ENCODE peak calls at places on chromosomes 13 and 19, in four cellular contexts. A is tibial artery, D is T-cell, B is AG10803. X is an unnamed sample.

GRCh38 chr13:26707122-26708006 is 53.2 kb downstream of the GPR12 start:
- DNase-seq in A (no peak), D (no peak), B (peak; percentile 50), X (no peak)

GRCh38 chr19:48190288-48191284 is 20.1 kb downstream of the ZSWIM9 start:
- DNase-seq in A (peak; percentile 10), D (peak; percentile 46), B (no peak), X (no peak)

GRCh38 chr19:53881482-53882390 is at the start of gene PRKCG:
- DNase-seq in A (no peak), D (peak; percentile 44), B (no peak), X (peak; percentile 81)

GRCh38 chr13:97068146-97068545 is 73.9 kb upstream of the OXGR1 start:
- DNase-seq in A (no peak), D (no peak), B (no peak), X (no peak)

GRCh38 chr13:106038752-106039151 is 496.7 kb downstream of the EFNB2 start:
- DNase-seq in A (no peak), D (no peak), B (peak; percentile 84), X (no peak)

GRCh38 chr13:36820222-36820621 is 1.2 kb downstream of the RFXAP start:
- DNase-seq in A (no peak), D (no peak), B (no peak), X (no peak)

GRCh38 chr13:40792284-40793051 is 3.1 kb downstream of the SLC25A15 start:
- DNase-seq in A (peak; percentile 34), D (no peak), B (no peak), X (no peak)

GRCh38 chr19:32627714-32628253 is 46.8 kb downstream of the PDCD5 start:
- DNase-seq in A (no peak), D (no peak), B (no peak), X (no peak)

GRCh38 chr13:93326427-93326826 is 99.8 kb downstream of the GPC6 start:
- DNase-seq in A (no peak), D (no peak), B (no peak), X (no peak)

GRCh38 chr19:30144794-30145193 is 202.8 kb downstream of the URI1 start:
- DNase-seq in A (no peak), D (no peak), B (no peak), X (no peak)

GRCh38 chr19:34974631-34975030 is 10.6 kb upstream of the ZNF792 start:
- DNase-seq in A (no peak), D (no peak), B (peak; percentile 12), X (no peak)

GRCh38 chr19:50836543-50837195 is 3.3 kb upstream of the KLK15 start:
- DNase-seq in A (no peak), D (no peak), B (no peak), X (no peak)

GRCh38 chr19:35051796-35052195 is 10.3 kb downstream of the HPN start:
- DNase-seq in A (no peak), D (no peak), B (no peak), X (no peak)

GRCh38 chr19:41541990-41542584 is 33.9 kb upstream of the CEACAM21 start:
- DNase-seq in A (no peak), D (peak; percentile 61), B (peak; percentile 5), X (peak; percentile 78)

GRCh38 chr13:25965596-25965995 is 86.2 kb downstream of the SHISA2 start:
- DNase-seq in A (no peak), D (no peak), B (no peak), X (no peak)

GRCh38 chr19:11168568-11168967 is 13.0 kb upstream of the SPC24 start:
- DNase-seq in A (peak; percentile 86), D (no peak), B (peak; percentile 94), X (no peak)

GRCh38 chr19:2239173-2239572 is 2.5 kb downstream of the SF3A2 start:
- DNase-seq in A (no peak), D (no peak), B (no peak), X (no peak)

GRCh38 chr19:11984986-11985385 is 20.1 kb downstream of the ZNF763 start:
- DNase-seq in A (no peak), D (no peak), B (no peak), X (no peak)

GRCh38 chr13:93325303-93326297 is 99.0 kb downstream of the GPC6 start:
- DNase-seq in A (no peak), D (no peak), B (no peak), X (no peak)

GRCh38 chr19:42233106-42233505 is 9.3 kb downstream of the GSK3A start:
- DNase-seq in A (no peak), D (no peak), B (no peak), X (no peak)

X was measured in aorta.